ENCODE peak calls at places on chromosomes 16 and 17, in five cellular contexts. One of them, this sample, is unnamed. For H3K4me1, the result is how much of the 10 kb centered on the place peaks cover.

GRCh38 chr16:89918453-89919347 is at the start of gene MC1R:
- DNase-seq in heart right ventricle: peak
- DNase-seq in pancreas: no peak
- DNase-seq in body of pancreas: no peak
- DNase-seq in heart left ventricle: no peak
- DNase-seq in this sample: no peak

GRCh38 chr16:47779201-47780016 is 318.3 kb downstream of the PHKB start:
- DNase-seq in heart right ventricle: peak
- DNase-seq in heart left ventricle: no peak
- DNase-seq in pancreas: no peak
- DNase-seq in body of pancreas: no peak
- DNase-seq in this sample: no peak

GRCh38 chr16:55443855-55444254 is 35.1 kb upstream of the MMP2 start:
- DNase-seq in heart right ventricle: no peak
- DNase-seq in body of pancreas: no peak
- DNase-seq in heart left ventricle: no peak
- DNase-seq in pancreas: no peak
- DNase-seq in this sample: no peak

GRCh38 chr17:3983945-3984484 is 19.8 kb upstream of the ATP2A3 start:
- DNase-seq in body of pancreas: no peak
- DNase-seq in heart left ventricle: no peak
- DNase-seq in pancreas: no peak
- DNase-seq in heart right ventricle: peak
- DNase-seq in this sample: no peak

GRCh38 chr17:50145532-50146229 is 4.8 kb downstream of the PPP1R9B start:
- DNase-seq in heart left ventricle: no peak
- DNase-seq in pancreas: no peak
- DNase-seq in heart right ventricle: no peak
- DNase-seq in body of pancreas: no peak
- DNase-seq in this sample: no peak

GRCh38 chr17:64262125-64262421 is 987 bp downstream of the TEX2 start:
- DNase-seq in heart right ventricle: no peak
- DNase-seq in pancreas: no peak
- DNase-seq in body of pancreas: no peak
- DNase-seq in heart left ventricle: no peak
- DNase-seq in this sample: no peak

GRCh38 chr16:27084296-27085065 is 17.8 kb downstream of the C16orf82 start:
- DNase-seq in pancreas: no peak
- DNase-seq in heart left ventricle: no peak
- DNase-seq in body of pancreas: no peak
- DNase-seq in heart right ventricle: no peak
- DNase-seq in this sample: no peak

GRCh38 chr17:45316271-45317112 is at the start of gene MAP3K14:
- DNase-seq in pancreas: peak
- DNase-seq in heart left ventricle: peak
- DNase-seq in body of pancreas: peak
- DNase-seq in heart right ventricle: peak
- DNase-seq in this sample: peak

GRCh38 chr16:72990003-72990521 is 57.9 kb downstream of the ZFHX3 start:
- DNase-seq in heart left ventricle: peak
- DNase-seq in pancreas: no peak
- DNase-seq in body of pancreas: peak
- DNase-seq in heart right ventricle: peak
- DNase-seq in this sample: peak

GRCh38 chr17:59814685-59815084 is 78.1 kb downstream of the TUBD1 start:
- DNase-seq in pancreas: no peak
- DNase-seq in heart left ventricle: no peak
- DNase-seq in body of pancreas: no peak
- DNase-seq in heart right ventricle: no peak
- DNase-seq in this sample: no peak

GRCh38 chr16:57694556-57695377 is at the start of gene DRC7:
- DNase-seq in pancreas: peak
- DNase-seq in body of pancreas: peak
- DNase-seq in heart right ventricle: peak
- DNase-seq in heart left ventricle: peak
- DNase-seq in this sample: peak

GRCh38 chr17:21291357-21291756 is 6.8 kb downstream of the MAP2K3 start:
- DNase-seq in heart right ventricle: no peak
- DNase-seq in body of pancreas: peak
- DNase-seq in heart left ventricle: no peak
- DNase-seq in pancreas: no peak
- DNase-seq in this sample: no peak

GRCh38 chr17:21289902-21290571 is 5.5 kb downstream of the MAP2K3 start:
- DNase-seq in heart left ventricle: peak
- DNase-seq in heart right ventricle: peak
- DNase-seq in body of pancreas: peak
- DNase-seq in pancreas: peak
- DNase-seq in this sample: no peak

GRCh38 chr17:21293846-21294240 is 9.3 kb downstream of the MAP2K3 start:
- DNase-seq in pancreas: no peak
- DNase-seq in heart left ventricle: peak
- DNase-seq in heart right ventricle: no peak
- DNase-seq in body of pancreas: no peak
- DNase-seq in this sample: no peak

GRCh38 chr17:21292867-21293845 is 8.6 kb downstream of the MAP2K3 start:
- DNase-seq in body of pancreas: no peak
- DNase-seq in heart right ventricle: no peak
- DNase-seq in pancreas: no peak
- DNase-seq in heart left ventricle: peak
- DNase-seq in this sample: no peak

DNA sequence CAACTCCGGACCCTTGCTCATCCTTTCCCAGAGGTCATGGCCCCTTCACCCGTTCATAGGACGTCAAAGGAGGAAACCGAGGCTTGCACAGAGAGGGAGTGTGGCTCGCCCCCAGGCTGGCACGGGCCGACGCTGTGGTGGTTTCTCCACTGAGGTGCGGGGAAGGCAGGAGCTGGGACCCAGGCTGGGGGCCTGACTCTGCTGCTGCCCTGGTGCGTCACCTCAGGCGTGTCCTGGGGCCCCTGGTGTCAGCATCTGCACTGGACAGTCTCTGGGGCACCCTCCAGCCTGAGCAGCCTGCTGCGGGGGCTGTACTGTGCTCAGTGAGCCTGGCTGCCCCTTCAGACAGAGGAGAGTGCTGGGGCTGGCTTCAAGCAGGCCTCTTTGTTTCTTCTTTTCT is 7.4 kb downstream of the MAP2K3 start:
- DNase-seq in pancreas: no peak
- DNase-seq in heart left ventricle: no peak
- DNase-seq in body of pancreas: no peak
- DNase-seq in heart right ventricle: no peak
- DNase-seq in this sample: no peak
- H3K4me1 ChIP-seq in pancreas: under half
- H3K4me1 ChIP-seq in heart left ventricle: under half
- H3K4me1 ChIP-seq in body of pancreas: half or more
- H3K4me1 ChIP-seq in heart right ventricle: half or more
- H3K4me1 ChIP-seq in this sample: under half

DNA sequence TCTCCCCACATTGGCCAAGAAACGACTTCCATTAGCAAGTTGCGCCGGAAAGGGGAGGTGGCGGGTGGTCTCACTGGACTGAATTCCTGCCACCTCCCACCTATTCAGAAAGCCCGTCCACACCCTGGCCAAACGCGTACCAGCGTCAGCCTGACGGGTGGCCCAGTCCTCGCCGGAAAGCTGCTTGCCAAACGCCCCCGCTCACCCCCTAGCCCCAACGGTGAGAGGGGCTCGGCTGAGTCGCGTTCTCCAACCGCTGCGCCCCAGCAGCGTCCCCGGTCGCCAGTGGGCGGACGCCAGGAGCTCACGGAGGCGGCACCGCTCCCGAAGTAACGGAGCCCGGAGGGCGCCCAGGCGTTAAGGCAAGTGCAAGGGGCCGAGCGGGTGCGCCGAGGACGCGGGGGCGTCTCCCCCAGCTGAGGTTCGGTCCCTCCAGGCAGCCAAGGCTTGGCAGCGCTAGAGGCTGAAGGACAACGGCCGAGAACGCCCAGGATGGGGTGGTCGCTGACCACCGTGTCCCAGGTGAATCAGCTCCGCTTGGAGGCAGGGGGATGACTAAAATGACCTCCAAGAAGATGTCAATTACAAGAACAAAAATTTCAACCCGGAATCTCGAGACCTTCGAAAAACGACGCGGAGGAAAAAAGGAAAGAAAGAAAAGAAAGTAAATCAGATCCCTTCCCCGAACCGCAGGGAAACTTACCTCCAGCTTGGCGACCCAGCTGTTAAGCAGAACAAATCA is 470.9 kb downstream of the SOX9 start:
- DNase-seq in pancreas: no peak
- DNase-seq in heart left ventricle: no peak
- DNase-seq in body of pancreas: peak
- DNase-seq in heart right ventricle: no peak
- DNase-seq in this sample: peak
- TF ChIP-seq CTCF in pancreas: no peak
- TF ChIP-seq CTCF in heart left ventricle: no peak
- TF ChIP-seq CTCF in body of pancreas: no peak
- TF ChIP-seq CTCF in heart right ventricle: no peak
- TF ChIP-seq CTCF in this sample: no peak

GRCh38 chr16:50276128-50276444 is 9.7 kb downstream of the ADCY7 start:
- DNase-seq in heart left ventricle: no peak
- DNase-seq in pancreas: no peak
- DNase-seq in heart right ventricle: no peak
- DNase-seq in body of pancreas: no peak
- DNase-seq in this sample: no peak
- H3K4me1 ChIP-seq in heart left ventricle: under half
- H3K4me1 ChIP-seq in pancreas: under half
- H3K4me1 ChIP-seq in heart right ventricle: under half
- H3K4me1 ChIP-seq in body of pancreas: under half
- H3K4me1 ChIP-seq in this sample: under half

GRCh38 chr17:34675143-34675542 is 95.8 kb downstream of the TMEM132E start:
- DNase-seq in heart left ventricle: no peak
- DNase-seq in pancreas: no peak
- DNase-seq in heart right ventricle: no peak
- DNase-seq in body of pancreas: no peak
- DNase-seq in this sample: no peak

GRCh38 chr17:34673516-34673915 is 94.1 kb downstream of the TMEM132E start:
- DNase-seq in body of pancreas: no peak
- DNase-seq in heart left ventricle: no peak
- DNase-seq in heart right ventricle: no peak
- DNase-seq in pancreas: no peak
- DNase-seq in this sample: no peak

GRCh38 chr17:34673995-34674900 is 94.9 kb downstream of the TMEM132E start:
- DNase-seq in body of pancreas: no peak
- DNase-seq in heart right ventricle: no peak
- DNase-seq in heart left ventricle: no peak
- DNase-seq in pancreas: no peak
- DNase-seq in this sample: no peak

GRCh38 chr17:34672176-34672785 is 92.9 kb downstream of the TMEM132E start:
- DNase-seq in body of pancreas: no peak
- DNase-seq in heart left ventricle: no peak
- DNase-seq in pancreas: no peak
- DNase-seq in heart right ventricle: no peak
- DNase-seq in this sample: no peak

GRCh38 chr17:34675605-34676004 is 96.2 kb downstream of the TMEM132E start:
- DNase-seq in heart right ventricle: no peak
- DNase-seq in pancreas: no peak
- DNase-seq in body of pancreas: no peak
- DNase-seq in heart left ventricle: no peak
- DNase-seq in this sample: no peak
- TF ChIP-seq CTCF in heart right ventricle: no peak
- TF ChIP-seq CTCF in pancreas: no peak
- TF ChIP-seq CTCF in body of pancreas: no peak
- TF ChIP-seq CTCF in heart left ventricle: no peak
- TF ChIP-seq CTCF in this sample: no peak

GRCh38 chr16:71707199-71707598 is 17.3 kb downstream of the PHLPP2 start:
- DNase-seq in body of pancreas: no peak
- DNase-seq in pancreas: no peak
- DNase-seq in heart left ventricle: no peak
- DNase-seq in heart right ventricle: no peak
- DNase-seq in this sample: no peak
- H3K4me1 ChIP-seq in body of pancreas: under half
- H3K4me1 ChIP-seq in pancreas: under half
- H3K4me1 ChIP-seq in heart left ventricle: under half
- H3K4me1 ChIP-seq in heart right ventricle: under half
- H3K4me1 ChIP-seq in this sample: under half

GRCh38 chr16:56482667-56483236 is 31.4 kb downstream of the OGFOD1 start:
- DNase-seq in body of pancreas: no peak
- DNase-seq in pancreas: no peak
- DNase-seq in heart right ventricle: no peak
- DNase-seq in heart left ventricle: no peak
- DNase-seq in this sample: no peak

GRCh38 chr16:56481468-56482112 is 30.2 kb downstream of the OGFOD1 start:
- DNase-seq in heart right ventricle: no peak
- DNase-seq in heart left ventricle: no peak
- DNase-seq in body of pancreas: no peak
- DNase-seq in pancreas: no peak
- DNase-seq in this sample: peak

GRCh38 chr16:56480776-56481467 is 29.6 kb downstream of the OGFOD1 start:
- DNase-seq in body of pancreas: no peak
- DNase-seq in pancreas: no peak
- DNase-seq in heart right ventricle: no peak
- DNase-seq in heart left ventricle: no peak
- DNase-seq in this sample: no peak

GRCh38 chr16:56479469-56479868 is 28.1 kb downstream of the OGFOD1 start:
- DNase-seq in heart right ventricle: no peak
- DNase-seq in pancreas: no peak
- DNase-seq in body of pancreas: no peak
- DNase-seq in heart left ventricle: no peak
- DNase-seq in this sample: no peak

DNA sequence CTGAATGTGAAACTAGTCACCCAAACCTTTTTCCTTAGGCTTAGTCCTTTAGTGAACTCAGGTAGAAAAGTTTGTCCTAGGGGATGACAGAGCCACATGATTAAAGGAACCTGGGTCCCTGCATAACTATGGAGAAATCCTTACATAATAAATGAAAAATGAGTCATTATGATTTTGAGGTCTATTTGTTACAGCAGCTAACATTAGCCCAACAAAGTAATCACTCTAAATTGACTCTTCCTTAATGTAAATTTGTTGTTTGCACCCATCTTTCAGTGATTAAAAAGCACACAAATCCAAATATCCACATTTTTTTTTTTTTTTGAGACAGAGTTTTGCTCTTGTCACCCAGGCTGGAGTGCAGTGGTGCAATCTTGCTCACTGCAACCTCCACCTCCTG is 32.0 kb downstream of the OGFOD1 start:
- DNase-seq in heart right ventricle: no peak
- DNase-seq in body of pancreas: no peak
- DNase-seq in heart left ventricle: no peak
- DNase-seq in pancreas: no peak
- DNase-seq in this sample: no peak
- TF ChIP-seq CTCF in heart right ventricle: no peak
- TF ChIP-seq CTCF in body of pancreas: no peak
- TF ChIP-seq CTCF in heart left ventricle: no peak
- TF ChIP-seq CTCF in pancreas: no peak
- TF ChIP-seq CTCF in this sample: no peak

GRCh38 chr17:41785876-41786226 is 660 bp downstream of the JUP start:
- DNase-seq in heart left ventricle: peak
- DNase-seq in heart right ventricle: no peak
- DNase-seq in body of pancreas: peak
- DNase-seq in pancreas: peak
- DNase-seq in this sample: peak
- H3K4me1 ChIP-seq in heart left ventricle: under half
- H3K4me1 ChIP-seq in heart right ventricle: half or more
- H3K4me1 ChIP-seq in body of pancreas: half or more
- H3K4me1 ChIP-seq in pancreas: under half
- H3K4me1 ChIP-seq in this sample: under half

GRCh38 chr17:69335018-69335417 is 8.1 kb upstream of the ABCA5 start:
- DNase-seq in pancreas: no peak
- DNase-seq in body of pancreas: no peak
- DNase-seq in heart left ventricle: no peak
- DNase-seq in heart right ventricle: no peak
- DNase-seq in this sample: peak
- TF ChIP-seq CTCF in pancreas: peak
- TF ChIP-seq CTCF in body of pancreas: peak
- TF ChIP-seq CTCF in heart left ventricle: peak
- TF ChIP-seq CTCF in heart right ventricle: peak
- TF ChIP-seq CTCF in this sample: peak